ENCODE peak calls at places on chromosomes 1 and 21, in five cellular contexts. G is HepG2, K is astrocyte, A is body of pancreas, E is right lobe of liver. Z is an unnamed sample.

GRCh38 chr1:47189844-47190562 is at the start of gene PDZK1IP1:
- DNase-seq in G (no peak), K (peak), A (peak), E (peak), Z (peak)

GRCh38 chr1:145846191-145846590 is 761 bp downstream of the NUDT17 start:
- DNase-seq in G (peak), K (no peak), A (no peak), E (no peak), Z (no peak)

GRCh38 chr1:85576642-85577420 is 3.7 kb upstream of the CCN1 start:
- DNase-seq in G (peak), K (peak), A (peak), E (peak), Z (no peak)

GRCh38 chr1:110634455-110635281 is 28.5 kb upstream of the KCNA2 start:
- DNase-seq in G (no peak), K (peak), A (peak), E (no peak), Z (peak)

GRCh38 chr1:235999259-235999925 is 65.5 kb downstream of the NID1 start:
- DNase-seq in G (no peak), K (peak), A (no peak), E (no peak), Z (peak)

GRCh38 chr1:220498188-220498587 is 29.7 kb upstream of the MARK1 start:
- DNase-seq in G (no peak), K (peak), A (no peak), E (no peak), Z (peak)

GRCh38 chr1:91635763-91636162 is 135.1 kb downstream of the CDC7 start:
- DNase-seq in G (no peak), K (no peak), A (no peak), E (no peak), Z (no peak)

GRCh38 chr21:45265721-45266517 is 21.8 kb downstream of the POFUT2 start:
- DNase-seq in G (no peak), K (no peak), A (no peak), E (peak), Z (no peak)

GRCh38 chr1:201131398-201131797 is 4.4 kb upstream of the ASCL5 start:
- DNase-seq in G (no peak), K (no peak), A (no peak), E (no peak), Z (no peak)

GRCh38 chr1:210384625-210385024 is 55.9 kb downstream of the HHAT start:
- DNase-seq in G (no peak), K (peak), A (no peak), E (no peak), Z (no peak)

GRCh38 chr1:79603862-79604261 is 597.3 kb upstream of the ADGRL4 start:
- DNase-seq in G (no peak), K (peak), A (no peak), E (no peak), Z (peak)

GRCh38 chr1:242731446-242731845 is 206.9 kb upstream of the PLD5 start:
- DNase-seq in G (no peak), K (no peak), A (no peak), E (no peak), Z (no peak)

GRCh38 chr1:205376739-205377138 is 20.0 kb upstream of the KLHDC8A start:
- DNase-seq in G (no peak), K (no peak), A (no peak), E (no peak), Z (peak)

GRCh38 chr1:24861821-24862727 is 68.0 kb downstream of the RUNX3 start:
- DNase-seq in G (no peak), K (no peak), A (no peak), E (no peak), Z (peak)

DNA sequence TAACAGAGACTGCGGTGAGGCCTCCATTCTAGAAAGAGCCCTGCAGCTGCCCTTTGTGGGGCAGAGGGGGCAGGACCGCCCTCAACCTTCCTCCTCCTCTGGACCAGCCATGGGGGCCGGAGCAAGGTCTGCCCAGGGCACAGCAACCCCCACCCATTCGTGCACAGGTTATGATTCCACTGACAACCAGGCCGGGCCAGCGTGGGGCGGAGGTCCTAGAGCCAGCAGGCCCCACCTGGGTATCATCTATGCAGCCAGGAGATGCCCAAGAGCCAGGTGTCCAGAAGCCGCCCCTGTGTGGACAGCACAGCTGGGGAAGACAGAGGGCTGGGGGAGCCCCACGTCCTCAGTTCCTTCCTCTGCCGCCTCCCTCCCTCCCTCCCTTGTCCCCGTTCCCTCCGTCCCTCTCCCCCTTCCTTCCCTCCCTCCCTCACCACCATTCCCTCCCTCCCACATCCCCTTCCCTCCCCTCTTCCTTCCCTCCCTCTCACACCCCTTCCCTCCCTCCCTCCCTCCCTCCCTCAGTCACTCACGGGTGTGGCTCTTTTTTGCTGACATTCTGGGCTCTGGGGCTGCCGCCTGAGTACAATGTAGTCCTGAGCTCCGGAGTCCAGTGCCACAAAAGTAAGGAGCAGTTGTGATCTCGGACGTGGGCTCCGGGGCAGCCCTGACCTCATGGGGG is 12.3 kb downstream of the RNF223 start:
- DNase-seq in G (no peak), K (no peak), A (no peak), E (no peak), Z (no peak)
- H3K4me3 ChIP-seq in G (no peak), K (no peak), A (no peak), E (no peak), Z (no peak)

GRCh38 chr1:204093421-204093717 is 20.5 kb downstream of the SOX13 start:
- DNase-seq in G (peak), K (no peak), A (peak), E (peak), Z (no peak)

GRCh38 chr1:204095248-204095640 is 22.3 kb downstream of the SOX13 start:
- DNase-seq in G (no peak), K (no peak), A (no peak), E (no peak), Z (no peak)

GRCh38 chr1:204092632-204093420 is 19.9 kb downstream of the SOX13 start:
- DNase-seq in G (no peak), K (no peak), A (peak), E (no peak), Z (no peak)

GRCh38 chr1:204093756-204094155 is 20.8 kb downstream of the SOX13 start:
- DNase-seq in G (no peak), K (no peak), A (no peak), E (no peak), Z (no peak)

GRCh38 chr1:204094262-204095247 is 21.6 kb downstream of the SOX13 start:
- DNase-seq in G (peak), K (no peak), A (no peak), E (no peak), Z (no peak)
- H3K4me3 ChIP-seq in G (no peak), K (no peak), A (no peak), E (no peak), Z (no peak)

DNA sequence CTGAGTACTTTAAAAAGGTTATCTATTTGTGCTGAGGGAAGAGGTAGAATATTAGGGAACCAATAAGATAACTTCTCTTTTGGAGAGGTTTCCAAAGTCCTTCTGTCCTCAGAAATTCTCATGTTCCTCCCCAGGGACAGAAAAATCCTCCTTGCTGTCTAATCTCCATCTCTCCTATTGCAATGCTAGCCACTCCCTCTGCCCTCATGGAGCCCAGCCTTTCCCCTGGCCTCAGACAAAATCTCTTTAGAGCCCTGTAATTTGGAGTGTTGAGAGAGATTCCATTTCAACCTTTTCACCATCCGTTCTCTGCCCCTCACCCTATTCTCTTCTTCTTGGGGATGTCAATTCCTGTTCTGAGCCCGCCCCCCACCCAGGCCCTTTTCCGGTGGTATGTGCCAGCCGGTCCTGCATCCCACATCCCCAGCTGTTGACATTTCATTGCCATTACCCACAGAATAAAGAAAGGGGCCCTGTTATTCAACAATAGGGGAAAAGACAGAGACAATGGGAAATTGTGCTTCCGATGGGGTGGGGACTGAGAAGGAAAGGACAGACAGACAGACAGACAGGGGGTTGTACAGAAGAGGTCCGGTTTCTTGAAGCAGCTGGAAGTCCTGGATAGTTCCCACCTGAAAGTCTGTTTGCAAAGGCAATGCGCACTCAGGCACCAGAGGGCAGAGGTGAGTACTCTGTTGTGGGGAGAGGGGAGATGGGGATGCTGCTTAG is at the start of gene HAPLN2:
- DNase-seq in G (peak), K (no peak), A (peak), E (no peak), Z (peak)
- H3K4me3 ChIP-seq in G (no peak), K (no peak), A (no peak), E (no peak), Z (no peak)

GRCh38 chr1:182913401-182913800 is 39.6 kb downstream of the SHCBP1L start:
- DNase-seq in G (no peak), K (no peak), A (no peak), E (no peak), Z (no peak)

GRCh38 chr1:182905321-182905720 is 47.6 kb downstream of the SHCBP1L start:
- DNase-seq in G (no peak), K (no peak), A (no peak), E (no peak), Z (no peak)

GRCh38 chr1:182909578-182909977 is 43.4 kb downstream of the SHCBP1L start:
- DNase-seq in G (peak), K (no peak), A (no peak), E (no peak), Z (no peak)

GRCh38 chr1:182910143-182910542 is 42.8 kb downstream of the SHCBP1L start:
- DNase-seq in G (peak), K (no peak), A (no peak), E (no peak), Z (no peak)
- H3K4me3 ChIP-seq in G (no peak), K (no peak), A (no peak), E (no peak), Z (no peak)

GRCh38 chr1:178962853-178963810 is 62.6 kb upstream of the FAM20B start:
- DNase-seq in G (no peak), K (no peak), A (no peak), E (no peak), Z (no peak)
- H3K4me3 ChIP-seq in G (no peak), K (no peak), A (no peak), E (no peak), Z (no peak)

GRCh38 chr1:117633068-117633345 is 27.2 kb downstream of the TENT5C start:
- DNase-seq in G (no peak), K (no peak), A (no peak), E (no peak), Z (no peak)

GRCh38 chr1:117631361-117631760 is 25.5 kb downstream of the TENT5C start:
- DNase-seq in G (no peak), K (no peak), A (no peak), E (no peak), Z (peak)

GRCh38 chr1:117633423-117633822 is 27.6 kb downstream of the TENT5C start:
- DNase-seq in G (no peak), K (no peak), A (peak), E (peak), Z (no peak)

GRCh38 chr1:117631761-117632160 is 25.9 kb downstream of the TENT5C start:
- DNase-seq in G (no peak), K (no peak), A (peak), E (no peak), Z (no peak)

GRCh38 chr1:117632269-117633067 is 26.6 kb downstream of the TENT5C start:
- DNase-seq in G (no peak), K (no peak), A (peak), E (peak), Z (peak)
- H3K4me3 ChIP-seq in G (no peak), K (no peak), A (no peak), E (no peak), Z (no peak)

DNA sequence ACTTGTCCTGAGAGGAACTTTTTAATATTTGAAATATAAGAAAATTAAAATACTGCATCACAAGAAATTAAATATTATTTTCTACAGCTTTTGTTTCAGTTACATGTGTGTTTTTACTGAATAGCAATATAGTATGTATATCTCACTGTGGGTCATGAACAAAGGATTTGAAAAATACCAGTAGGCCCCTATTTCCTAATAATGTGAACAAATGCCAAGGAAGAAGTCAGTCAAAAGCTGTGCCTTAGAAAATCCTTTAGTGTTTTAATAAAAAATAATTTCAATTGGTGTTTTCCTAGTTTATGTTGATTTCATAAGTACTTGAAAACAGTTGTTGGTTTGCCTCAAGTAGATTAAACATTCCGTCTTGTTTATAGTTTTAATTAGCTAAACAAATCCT is 46.7 kb downstream of the SMYD3 start:
- DNase-seq in G (no peak), K (no peak), A (no peak), E (no peak), Z (no peak)
- H3K4me3 ChIP-seq in G (no peak), K (no peak), A (no peak), E (no peak), Z (no peak)

GRCh38 chr21:35779690-35780570 is 280.4 kb downstream of the SETD4 start:
- DNase-seq in G (no peak), K (peak), A (peak), E (no peak), Z (peak)

GRCh38 chr21:35779167-35779566 is 281.2 kb downstream of the SETD4 start:
- DNase-seq in G (no peak), K (no peak), A (no peak), E (no peak), Z (no peak)

GRCh38 chr21:35783686-35784085 is 276.6 kb downstream of the SETD4 start:
- DNase-seq in G (no peak), K (peak), A (no peak), E (no peak), Z (no peak)

GRCh38 chr21:35780983-35781382 is 279.3 kb downstream of the SETD4 start:
- DNase-seq in G (no peak), K (no peak), A (no peak), E (no peak), Z (no peak)

GRCh38 chr21:35782667-35783066 is 277.7 kb downstream of the SETD4 start:
- DNase-seq in G (no peak), K (no peak), A (no peak), E (no peak), Z (no peak)
- H3K4me3 ChIP-seq in G (no peak), K (no peak), A (no peak), E (no peak), Z (no peak)

GRCh38 chr1:39672551-39672947 is 642 bp upstream of the NT5C1A start:
- DNase-seq in G (no peak), K (no peak), A (no peak), E (no peak), Z (no peak)

GRCh38 chr1:39671433-39671792 is 494 bp downstream of the NT5C1A start:
- DNase-seq in G (no peak), K (no peak), A (peak), E (no peak), Z (no peak)

GRCh38 chr1:39670689-39671088 is 1.2 kb downstream of the NT5C1A start:
- DNase-seq in G (no peak), K (no peak), A (no peak), E (no peak), Z (no peak)

GRCh38 chr1:39673215-39673614 is 1.3 kb upstream of the NT5C1A start:
- DNase-seq in G (no peak), K (no peak), A (no peak), E (no peak), Z (no peak)

DNA sequence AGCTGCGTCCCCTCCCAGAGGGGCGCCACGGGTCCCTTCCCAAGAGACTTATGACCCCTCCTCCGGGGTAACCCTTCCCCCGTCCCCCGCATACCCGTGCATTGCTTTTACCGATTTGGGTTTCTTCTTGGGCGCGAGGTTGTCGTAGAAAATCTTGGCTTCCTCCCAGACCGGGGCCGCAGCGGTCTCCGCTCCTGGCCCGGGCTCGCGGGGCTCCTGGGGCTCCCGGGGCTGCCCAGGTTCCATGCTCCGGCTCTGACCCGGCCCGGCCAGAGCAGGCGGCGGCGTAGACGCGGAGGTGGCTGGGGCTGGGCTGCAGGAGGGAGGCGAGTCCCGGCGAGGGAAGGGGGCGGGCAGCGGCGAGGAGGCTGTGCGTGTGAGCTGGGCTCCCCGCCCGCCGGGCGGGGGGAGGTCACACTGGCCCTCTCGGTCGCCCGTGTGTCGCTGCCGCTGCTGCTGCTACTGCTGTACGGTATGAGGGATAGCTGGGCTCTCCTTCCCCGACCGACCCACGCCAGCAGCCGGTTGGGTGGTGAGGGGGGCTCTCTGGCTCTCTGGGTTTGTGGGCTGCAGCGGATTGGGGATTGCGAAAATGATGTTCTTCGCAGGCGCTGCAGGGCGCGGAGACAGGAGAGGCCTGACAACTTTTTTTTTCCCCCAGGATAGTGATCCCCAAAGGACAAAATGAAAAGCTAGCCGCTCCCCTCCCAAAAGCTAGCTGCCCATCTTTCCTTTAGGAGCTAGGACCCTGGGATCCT is at the start of gene NT5C1A:
- DNase-seq in G (no peak), K (no peak), A (peak), E (no peak), Z (no peak)
- H3K4me3 ChIP-seq in G (peak), K (peak), A (peak), E (peak), Z (peak)